ENCODE peak calls at places on chromosome 21, in four cellular contexts. K is fibroblast of lung, N is type B pancreatic cell, V is NCI-H2171. F is an unnamed sample.

GRCh38 chr21:45482899-45483821 is 59.1 kb downstream of the SLC19A1 start:
- DNase-seq in K (no peak), N (no peak), V (no peak), F (no peak)

GRCh38 chr21:14526816-14527689 is 19.1 kb downstream of the SAMSN1 start:
- DNase-seq in K (no peak), N (no peak), V (no peak), F (no peak)

GRCh38 chr21:15804247-15804985 is 74.6 kb downstream of the USP25 start:
- DNase-seq in K (no peak), N (no peak), V (no peak), F (no peak)

GRCh38 chr21:45990741-45991605 is 9.4 kb downstream of the COL6A1 start:
- DNase-seq in K (no peak), N (no peak), V (no peak), F (peak; percentile 83)

GRCh38 chr21:34695434-34695833 is 26.6 kb downstream of the CLIC6 start:
- DNase-seq in K (no peak), N (no peak), V (no peak), F (no peak)

GRCh38 chr21:21064353-21064752 is 66.1 kb downstream of the NCAM2 start:
- DNase-seq in K (no peak), N (no peak), V (no peak), F (no peak)

GRCh38 chr21:46063734-46064680 is 33.9 kb upstream of the COL6A2 start:
- DNase-seq in K (no peak), N (peak; percentile 66), V (no peak), F (peak; percentile 70)

GRCh38 chr21:42313501-42313969 is 1.7 kb downstream of the TFF3 start:
- DNase-seq in K (no peak), N (peak; percentile 42), V (no peak), F (no peak)

GRCh38 chr21:29473808-29474207 is 175.1 kb downstream of the BACH1 start:
- DNase-seq in K (no peak), N (no peak), V (no peak), F (no peak)

GRCh38 chr21:38159355-38159754 is 97.4 kb upstream of the KCNJ15 start:
- DNase-seq in K (peak; percentile 83), N (no peak), V (no peak), F (peak; percentile 88)

GRCh38 chr21:25689226-25689625 is 45.5 kb downstream of the ATP5PF start:
- DNase-seq in K (peak; percentile 25), N (no peak), V (no peak), F (no peak)

GRCh38 chr21:43718872-43719747 is at the start of gene PDXK:
- DNase-seq in K (peak; percentile 78), N (peak; percentile 91), V (peak; percentile 64), F (peak; percentile 95)

GRCh38 chr21:36260030-36260787 is 59.8 kb upstream of the MORC3 start:
- DNase-seq in K (peak; percentile 69), N (no peak), V (no peak), F (no peak)

GRCh38 chr21:41917531-41917930 is 36.3 kb downstream of the C2CD2 start:
- DNase-seq in K (no peak), N (no peak), V (no peak), F (no peak)

GRCh38 chr21:43986544-43987451 is 25.3 kb upstream of the TRAPPC10 start:
- DNase-seq in K (no peak), N (no peak), V (peak; percentile 18), F (no peak)

GRCh38 chr21:26811031-26811430 is 34.2 kb downstream of the ADAMTS1 start:
- DNase-seq in K (no peak), N (no peak), V (no peak), F (no peak)

GRCh38 chr21:39208624-39209333 is 25.5 kb upstream of the PSMG1 start:
- DNase-seq in K (no peak), N (no peak), V (no peak), F (no peak)

GRCh38 chr21:46604329-46604974 is 430 bp downstream of the S100B start:
- DNase-seq in K (no peak), N (no peak), V (no peak), F (no peak)

GRCh38 chr21:27807596-27807995 is 840.7 kb upstream of the ADAMTS5 start:
- DNase-seq in K (no peak), N (no peak), V (no peak), F (no peak)

GRCh38 chr21:21971384-21971783 is 973.2 kb downstream of the NCAM2 start:
- DNase-seq in K (no peak), N (no peak), V (no peak), F (no peak)

GRCh38 chr21:14482165-14482564 is 64.0 kb downstream of the SAMSN1 start:
- DNase-seq in K (no peak), N (no peak), V (no peak), F (no peak)